ENCODE peak calls at places on chromosomes 6 and 20, in six cellular contexts. D, Q, G, Y, E and J are unnamed samples.

GRCh38 chr20:50694379-50695143 is 3.2 kb upstream of the RIPOR3 start:
- DNase-seq in D (no peak), Q (no peak), G (no peak), Y (no peak), E (no peak), J (no peak)

GRCh38 chr6:27608916-27609883 is 136.3 kb upstream of the ZNF184 start:
- DNase-seq in D (no peak), Q (no peak), G (no peak), Y (peak), E (no peak), J (no peak)

GRCh38 chr20:54176610-54177009 is 2.8 kb upstream of the CYP24A1 start:
- DNase-seq in D (no peak), Q (no peak), G (no peak), Y (peak), E (no peak), J (no peak)

GRCh38 chr20:12372557-12372956 is 454.9 kb downstream of the BTBD3 start:
- DNase-seq in D (no peak), Q (no peak), G (no peak), Y (no peak), E (no peak), J (no peak)

GRCh38 chr6:170144952-170145587 is 145.8 kb downstream of the DLL1 start:
- DNase-seq in D (no peak), Q (no peak), G (no peak), Y (no peak), E (no peak), J (no peak)

GRCh38 chr6:10720229-10720959 is 2.5 kb upstream of the TMEM14C start:
- DNase-seq in D (no peak), Q (no peak), G (peak), Y (no peak), E (peak), J (peak)

GRCh38 chr6:5782783-5783567 is 223.8 kb downstream of the NRN1 start:
- DNase-seq in D (peak), Q (no peak), G (no peak), Y (no peak), E (peak), J (peak)

GRCh38 chr20:33995053-33995816 is 1.5 kb downstream of the RALY start:
- DNase-seq in D (no peak), Q (no peak), G (no peak), Y (no peak), E (no peak), J (no peak)

GRCh38 chr6:139370047-139370706 is 4.3 kb downstream of the CITED2 start:
- DNase-seq in D (no peak), Q (no peak), G (no peak), Y (peak), E (no peak), J (no peak)

GRCh38 chr20:24957326-24957996 is 8.4 kb downstream of the CST7 start:
- DNase-seq in D (no peak), Q (no peak), G (no peak), Y (no peak), E (no peak), J (no peak)

GRCh38 chr6:105433723-105434122 is 30.8 kb upstream of the PREP start:
- DNase-seq in D (no peak), Q (no peak), G (no peak), Y (no peak), E (no peak), J (no peak)

GRCh38 chr20:46049190-46049589 is 20.2 kb downstream of the SLC12A5 start:
- DNase-seq in D (no peak), Q (no peak), G (no peak), Y (no peak), E (no peak), J (no peak)